ENCODE peak calls at places on chromosomes 5 and 9, in nine cellular contexts. L is fibroblast of lung, F is OCI-LY7, B is spleen, R is IMR-90, D is upper lobe of right lung, X is mucosa of descending colon, Z is heart right ventricle, Y is DND-41. E is an unnamed sample. For H3K4me1, the result is how much of the 10 kb centered on the place peaks cover.

GRCh38 chr9:129520082-129520481 is 100.8 kb downstream of the C9orf50 start:
- DNase-seq in R (no peak), Y (no peak), D (no peak), F (no peak), Z (no peak), L (no peak), X (no peak), B (no peak), E (no peak)

GRCh38 chr9:134134949-134135342 is 936 bp upstream of the WDR5 start:
- DNase-seq in X (no peak), F (no peak), Z (no peak), D (no peak), Y (no peak), B (no peak), L (no peak), R (no peak), E (no peak)

GRCh38 chr9:128218518-128219389 is 15.6 kb downstream of the DNM1 start:
- DNase-seq in L (peak), F (peak), D (peak), Y (peak), X (peak), Z (peak), B (peak), R (peak), E (peak)

GRCh38 chr5:105952875-105953274 is 1717.9 kb downstream of the EFNA5 start:
- DNase-seq in Y (no peak), D (no peak), Z (no peak), L (peak), F (no peak), B (no peak), R (peak), X (no peak), E (no peak)

GRCh38 chr5:181133610-181134231 is 2.8 kb upstream of the OR2V1 start:
- DNase-seq in B (peak), D (no peak), R (peak), Y (no peak), F (no peak), X (no peak), Z (peak), L (peak), E (peak)

GRCh38 chr5:78927657-78928282 is 57.3 kb downstream of the ARSB start:
- DNase-seq in F (no peak), Y (no peak), D (no peak), Z (no peak), L (no peak), B (no peak), X (no peak), R (peak), E (no peak)

GRCh38 chr9:110650261-110650660 is 18.3 kb upstream of the MUSK start:
- DNase-seq in Y (no peak), B (no peak), D (no peak), R (peak), Z (no peak), F (no peak), X (no peak), L (peak), E (no peak)

GRCh38 chr5:32589431-32589830 is 4.1 kb downstream of the SUB1 start:
- DNase-seq in R (no peak), B (no peak), Y (no peak), F (no peak), L (no peak), Z (no peak), D (no peak), X (no peak), E (no peak)

GRCh38 chr5:38375423-38375822 is 117.1 kb downstream of the EGFLAM start:
- DNase-seq in R (no peak), B (no peak), X (no peak), L (no peak), F (no peak), Z (no peak), D (no peak), Y (no peak), E (no peak)

GRCh38 chr9:137435381-137435891 is 5.7 kb downstream of the ENTPD8 start:
- DNase-seq in Y (no peak), R (no peak), D (peak), B (peak), L (no peak), F (no peak), Z (no peak), X (peak), E (no peak)

GRCh38 chr5:79990205-79990597 is 861 bp downstream of the MTX3 start:
- DNase-seq in R (peak), Z (no peak), F (peak), X (no peak), L (peak), B (no peak), Y (no peak), D (no peak), E (no peak)

GRCh38 chr9:89619019-89619418 is 14.2 kb downstream of the GADD45G start:
- DNase-seq in L (no peak), R (no peak), Z (no peak), F (no peak), D (no peak), B (no peak), Y (no peak), X (no peak), E (no peak)

GRCh38 chr5:1564182-1564748 is 40.5 kb upstream of the LPCAT1 start:
- DNase-seq in F (no peak), B (no peak), X (no peak), Y (no peak), R (peak), D (no peak), L (peak), Z (no peak), E (no peak)

GRCh38 chr5:139262414-139263139 is 31.0 kb upstream of the MATR3 start:
- DNase-seq in D (peak), Y (peak), F (peak), R (peak), L (peak), X (peak), Z (peak), B (peak), E (peak)

GRCh38 chr5:176192094-176192721 is 46.0 kb upstream of the SIMC1 start:
- DNase-seq in D (no peak), R (no peak), Z (no peak), B (no peak), Y (no peak), F (no peak), L (no peak), X (no peak), E (no peak)

GRCh38 chr5:143228597-143229293 is 174.7 kb downstream of the NR3C1 start:
- DNase-seq in B (no peak), F (no peak), Y (peak), D (no peak), Z (no peak), X (no peak), R (no peak), L (no peak), E (no peak)
- H3K4me1 ChIP-seq in B (under half), F (under half), Y (under half), D (under half), Z (under half), X (under half), R (under half), L (under half), E (under half)

GRCh38 chr9:107144475-107144874 is 138.6 kb upstream of the RAD23B start:
- DNase-seq in Z (no peak), D (no peak), Y (no peak), L (no peak), R (no peak), B (no peak), F (no peak), X (no peak), E (no peak)

GRCh38 chr9:107142896-107143603 is 140.0 kb upstream of the RAD23B start:
- DNase-seq in F (no peak), Y (no peak), R (no peak), X (no peak), D (no peak), L (peak), Z (no peak), B (no peak), E (no peak)

GRCh38 chr9:107142430-107142829 is 140.6 kb upstream of the RAD23B start:
- DNase-seq in R (no peak), Z (no peak), B (no peak), F (no peak), D (no peak), X (no peak), Y (no peak), L (peak), E (no peak)

GRCh38 chr9:107138261-107138992 is 144.7 kb upstream of the RAD23B start:
- DNase-seq in Y (no peak), B (no peak), X (no peak), R (no peak), Z (no peak), D (no peak), L (peak), F (no peak), E (no peak)

DNA sequence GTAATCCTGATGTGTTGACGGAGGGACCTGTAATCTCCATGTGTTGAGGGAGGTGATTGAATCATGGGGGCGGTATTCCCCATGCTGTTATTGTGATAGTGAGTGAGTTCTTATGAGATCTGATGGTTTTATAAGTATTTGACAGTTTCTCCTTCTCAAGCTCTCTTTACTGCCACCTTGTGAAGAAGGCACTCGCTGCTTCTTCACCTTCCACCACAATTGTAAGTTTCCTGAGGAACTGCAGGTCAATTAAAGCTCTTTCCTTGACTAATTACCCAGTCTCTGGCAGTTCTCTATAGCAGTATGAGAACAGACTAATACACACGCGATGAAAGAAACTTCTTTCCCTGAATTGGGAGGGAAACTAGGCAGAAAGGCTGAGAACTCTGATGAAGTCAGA is 141.1 kb upstream of the RAD23B start:
- DNase-seq in R (peak), X (no peak), Z (no peak), L (peak), D (no peak), Y (no peak), B (no peak), F (peak), E (no peak)
- TF ChIP-seq CTCF in R (no peak), X (no peak), Z (no peak), L (no peak), D (no peak), Y (peak), B (no peak), F (peak), E (no peak)

GRCh38 chr5:132458651-132459030 is 31.9 kb downstream of the IRF1 start:
- DNase-seq in X (no peak), Z (no peak), B (no peak), Y (no peak), D (no peak), F (no peak), R (peak), L (peak), E (no peak)
- H3K4me1 ChIP-seq in X (half or more), Z (half or more), B (half or more), Y (half or more), D (half or more), F (half or more), R (under half), L (under half), E (under half)

GRCh38 chr5:149039501-149039900 is 23.4 kb downstream of the SH3TC2 start:
- DNase-seq in Z (no peak), B (no peak), R (no peak), X (no peak), D (no peak), L (peak), Y (no peak), F (no peak), E (no peak)
- TF ChIP-seq CTCF in Z (no peak), B (no peak), R (no peak), X (no peak), D (no peak), L (no peak), Y (no peak), F (no peak), E (no peak)

DNA sequence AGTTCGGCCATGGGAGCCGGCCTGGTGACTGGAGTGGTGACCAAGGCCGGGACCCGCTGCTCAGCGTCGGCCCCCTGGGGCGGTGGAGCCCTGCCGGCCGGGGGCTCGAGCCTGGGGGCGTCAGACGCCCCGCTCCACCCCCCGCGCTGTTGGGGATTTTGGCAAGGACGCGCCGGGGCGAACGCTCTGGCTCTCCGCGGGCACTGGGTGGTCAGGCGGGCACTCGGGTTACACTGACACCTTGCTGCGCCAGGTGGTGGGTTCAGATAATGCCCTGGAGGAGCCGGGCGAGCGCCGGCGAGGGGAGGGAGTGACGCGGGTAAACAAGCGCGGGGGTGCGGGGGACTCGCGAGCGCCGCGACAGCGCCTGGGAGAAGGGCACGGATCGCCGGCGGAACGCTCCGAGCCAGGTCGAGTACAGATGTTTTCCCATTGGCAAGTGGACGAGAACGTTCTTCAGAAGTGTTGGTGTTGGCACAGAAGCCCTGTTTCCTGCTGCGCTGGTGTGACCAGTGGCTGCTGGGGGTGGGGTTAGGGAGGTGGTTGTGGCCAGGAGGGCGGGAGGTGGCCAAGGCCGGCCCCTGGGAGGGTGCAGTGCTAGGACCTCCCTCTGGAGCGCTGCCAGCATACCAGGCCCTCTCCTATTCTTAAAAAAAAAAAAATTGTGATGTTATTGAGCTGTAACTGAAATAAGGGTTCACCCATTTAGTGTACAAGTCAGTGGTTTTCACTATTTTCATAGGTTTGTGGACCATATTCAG is 773 bp downstream of the SQSTM1 start:
- DNase-seq in Y (peak), L (peak), D (peak), F (peak), X (peak), B (peak), R (peak), Z (peak), E (peak)
- H3K4me1 ChIP-seq in Y (under half), L (under half), D (half or more), F (under half), X (half or more), B (under half), R (under half), Z (half or more), E (under half)

GRCh38 chr5:140802781-140803271 is 2.0 kb downstream of the PCDHA3 start:
- DNase-seq in F (no peak), X (peak), L (no peak), R (no peak), Y (no peak), Z (no peak), D (no peak), B (no peak), E (no peak)

GRCh38 chr5:140801494-140801841 is 611 bp downstream of the PCDHA3 start:
- DNase-seq in R (no peak), Y (no peak), X (no peak), D (no peak), B (no peak), L (no peak), F (no peak), Z (no peak), E (no peak)

GRCh38 chr5:140808889-140809291 is 2.0 kb downstream of the PCDHA4 start:
- DNase-seq in L (no peak), F (no peak), D (peak), X (peak), Y (no peak), R (no peak), B (no peak), Z (no peak), E (peak)

DNA sequence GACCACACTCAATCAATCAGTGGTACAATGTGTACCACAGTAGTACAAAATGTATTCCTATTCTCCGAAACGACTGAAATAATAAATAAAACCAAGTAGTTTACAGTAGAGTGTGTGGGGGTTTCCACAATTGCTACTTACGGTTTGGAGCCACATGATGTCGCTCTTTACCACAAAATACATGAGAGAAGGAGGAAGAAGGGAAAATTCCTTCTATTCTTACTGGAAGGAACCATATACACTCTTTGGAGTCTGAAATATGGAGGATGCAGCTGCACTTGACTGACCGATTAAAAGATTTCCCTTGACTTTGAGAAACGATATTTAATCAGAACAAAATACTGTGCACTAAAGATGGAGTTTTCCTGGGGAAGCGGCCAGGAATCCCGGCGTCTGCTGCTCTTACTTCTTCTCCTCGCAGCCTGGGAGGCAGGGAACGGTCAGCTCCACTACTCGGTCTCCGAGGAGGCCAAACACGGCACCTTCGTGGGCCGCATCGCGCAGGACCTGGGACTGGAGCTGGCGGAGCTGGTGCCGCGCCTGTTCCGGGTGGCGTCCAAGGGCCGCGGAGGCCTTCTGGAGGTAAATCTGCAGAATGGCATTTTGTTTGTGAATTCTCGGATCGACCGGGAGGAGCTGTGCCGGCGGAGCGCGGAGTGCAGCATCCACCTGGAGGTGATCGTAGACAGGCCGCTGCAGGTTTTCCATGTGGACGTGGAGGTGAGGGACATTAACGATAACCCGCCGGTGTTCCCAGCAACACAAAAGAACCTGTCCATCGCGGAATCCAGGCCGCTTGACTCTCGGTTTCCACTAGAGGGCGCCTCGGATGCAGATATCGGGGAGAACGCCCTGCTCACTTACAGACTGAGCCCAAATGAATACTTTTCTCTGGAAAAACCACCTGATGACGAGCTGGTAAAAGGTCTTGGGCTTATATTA is at the start of gene PCDHA4:
- DNase-seq in R (no peak), Y (no peak), D (peak), F (no peak), X (peak), L (no peak), B (no peak), Z (no peak), E (no peak)
- TF ChIP-seq CTCF in R (no peak), Y (peak), D (peak), F (peak), X (no peak), L (peak), B (peak), Z (peak), E (peak)

DNA sequence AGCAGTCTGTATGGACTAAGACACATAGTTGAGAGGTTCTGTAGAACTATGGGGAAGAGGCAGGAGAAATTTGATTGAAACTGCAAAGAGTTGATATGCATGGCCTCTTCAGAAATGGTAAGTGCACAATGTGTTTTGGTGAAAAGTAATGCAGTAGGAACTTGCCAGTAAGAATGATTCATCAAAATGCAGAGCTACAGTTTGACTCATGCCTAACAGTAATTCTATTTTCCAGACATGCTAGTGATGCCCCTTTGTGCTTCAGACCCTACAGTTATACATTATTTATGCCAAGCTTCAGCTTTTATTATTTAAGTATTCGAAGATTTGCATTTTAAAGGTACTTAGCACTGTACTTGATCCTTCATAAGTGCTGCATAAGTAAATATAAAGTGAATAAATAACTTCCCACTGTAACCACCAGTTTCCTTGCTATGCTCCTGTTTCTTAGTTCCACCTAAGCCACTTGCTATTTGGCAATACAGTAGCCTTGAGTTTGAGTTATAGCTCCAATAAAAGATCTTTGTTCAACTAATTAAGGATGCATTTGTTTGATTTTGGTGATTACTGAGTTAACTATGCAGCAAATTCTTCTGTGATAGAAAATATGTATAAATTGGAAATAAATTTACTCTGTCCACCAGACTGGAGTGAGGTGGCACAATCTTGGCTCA is 3.6 kb upstream of the SPATA31E1 start:
- DNase-seq in L (peak), Z (no peak), D (no peak), Y (no peak), X (no peak), R (peak), F (no peak), B (no peak), E (no peak)
- H3K4me1 ChIP-seq in L (under half), Z (under half), D (under half), Y (under half), X (under half), R (under half), F (under half), B (under half), E (under half)

GRCh38 chr5:76145945-76146344 is 62.8 kb downstream of the SV2C start:
- DNase-seq in L (no peak), Z (no peak), D (no peak), R (peak), Y (no peak), F (peak), B (no peak), X (no peak), E (no peak)
- TF ChIP-seq CTCF in L (no peak), Z (no peak), D (no peak), R (no peak), Y (peak), F (peak), B (no peak), X (no peak), E (no peak)

GRCh38 chr9:19119801-19120440 is 7.4 kb downstream of the PLIN2 start:
- DNase-seq in L (no peak), D (no peak), F (no peak), Z (no peak), X (no peak), Y (no peak), B (no peak), R (no peak), E (no peak)
- H3K4me1 ChIP-seq in L (under half), D (under half), F (under half), Z (half or more), X (under half), Y (under half), B (under half), R (under half), E (under half)